ENCODE peak calls at places on chromosome 1, in seven cellular contexts. One of them, this sample, is unnamed.

GRCh38 chr1:14605945-14606344 is 7.5 kb downstream of the KAZN start:
- DNase-seq in left ventricle myocardium inferior: no peak
- DNase-seq in fibroblast of the aortic adventitia: no peak
- DNase-seq in lower lobe of right lung: no peak
- DNase-seq in B cell: no peak
- DNase-seq in breast epithelium: no peak
- DNase-seq in brain microvascular endothelial cell: no peak
- DNase-seq in this sample: no peak

GRCh38 chr1:40622936-40623629 is 42.4 kb downstream of the RIMS3 start:
- DNase-seq in lower lobe of right lung: no peak
- DNase-seq in B cell: no peak
- DNase-seq in fibroblast of the aortic adventitia: no peak
- DNase-seq in left ventricle myocardium inferior: no peak
- DNase-seq in breast epithelium: no peak
- DNase-seq in brain microvascular endothelial cell: no peak
- DNase-seq in this sample: no peak

GRCh38 chr1:160778976-160779375 is 17.0 kb upstream of the LY9 start:
- DNase-seq in brain microvascular endothelial cell: no peak
- DNase-seq in breast epithelium: no peak
- DNase-seq in lower lobe of right lung: no peak
- DNase-seq in fibroblast of the aortic adventitia: no peak
- DNase-seq in left ventricle myocardium inferior: no peak
- DNase-seq in B cell: no peak
- DNase-seq in this sample: no peak

GRCh38 chr1:19064906-19065450 is 108.5 kb upstream of the IFFO2 start:
- DNase-seq in lower lobe of right lung: no peak
- DNase-seq in B cell: no peak
- DNase-seq in fibroblast of the aortic adventitia: no peak
- DNase-seq in left ventricle myocardium inferior: no peak
- DNase-seq in brain microvascular endothelial cell: no peak
- DNase-seq in breast epithelium: no peak
- DNase-seq in this sample: no peak

GRCh38 chr1:92910081-92910480 is 51.2 kb downstream of the DIPK1A start:
- DNase-seq in breast epithelium: no peak
- DNase-seq in fibroblast of the aortic adventitia: peak
- DNase-seq in lower lobe of right lung: no peak
- DNase-seq in B cell: no peak
- DNase-seq in brain microvascular endothelial cell: no peak
- DNase-seq in left ventricle myocardium inferior: no peak
- DNase-seq in this sample: no peak

GRCh38 chr1:34166191-34167090 is 1.4 kb upstream of the CSMD2 start:
- DNase-seq in B cell: no peak
- DNase-seq in brain microvascular endothelial cell: no peak
- DNase-seq in fibroblast of the aortic adventitia: no peak
- DNase-seq in breast epithelium: no peak
- DNase-seq in left ventricle myocardium inferior: no peak
- DNase-seq in lower lobe of right lung: no peak
- DNase-seq in this sample: no peak

GRCh38 chr1:230127105-230128054 is 60.3 kb downstream of the GALNT2 start:
- DNase-seq in B cell: peak
- DNase-seq in fibroblast of the aortic adventitia: no peak
- DNase-seq in left ventricle myocardium inferior: no peak
- DNase-seq in breast epithelium: no peak
- DNase-seq in brain microvascular endothelial cell: no peak
- DNase-seq in lower lobe of right lung: peak
- DNase-seq in this sample: no peak

GRCh38 chr1:155008015-155008941 is 5.7 kb downstream of the ZBTB7B start:
- DNase-seq in fibroblast of the aortic adventitia: no peak
- DNase-seq in breast epithelium: peak
- DNase-seq in lower lobe of right lung: no peak
- DNase-seq in brain microvascular endothelial cell: no peak
- DNase-seq in left ventricle myocardium inferior: peak
- DNase-seq in B cell: no peak
- DNase-seq in this sample: no peak

GRCh38 chr1:104120488-104120887 is 370.8 kb downstream of the AMY1C start:
- DNase-seq in lower lobe of right lung: no peak
- DNase-seq in fibroblast of the aortic adventitia: no peak
- DNase-seq in B cell: no peak
- DNase-seq in breast epithelium: no peak
- DNase-seq in left ventricle myocardium inferior: no peak
- DNase-seq in brain microvascular endothelial cell: no peak
- DNase-seq in this sample: no peak
- TF ChIP-seq CTCF in lower lobe of right lung: no peak
- TF ChIP-seq CTCF in fibroblast of the aortic adventitia: no peak
- TF ChIP-seq CTCF in B cell: no peak
- TF ChIP-seq CTCF in breast epithelium: no peak
- TF ChIP-seq CTCF in left ventricle myocardium inferior: no peak
- TF ChIP-seq CTCF in brain microvascular endothelial cell: no peak
- TF ChIP-seq CTCF in this sample: no peak

GRCh38 chr1:3529099-3529729 is 74.7 kb downstream of the ARHGEF16 start:
- DNase-seq in breast epithelium: peak
- DNase-seq in left ventricle myocardium inferior: peak
- DNase-seq in lower lobe of right lung: no peak
- DNase-seq in B cell: no peak
- DNase-seq in fibroblast of the aortic adventitia: no peak
- DNase-seq in brain microvascular endothelial cell: no peak
- DNase-seq in this sample: no peak

GRCh38 chr1:3531928-3532327 is 77.5 kb downstream of the ARHGEF16 start:
- DNase-seq in breast epithelium: no peak
- DNase-seq in brain microvascular endothelial cell: no peak
- DNase-seq in left ventricle myocardium inferior: peak
- DNase-seq in B cell: no peak
- DNase-seq in fibroblast of the aortic adventitia: no peak
- DNase-seq in lower lobe of right lung: no peak
- DNase-seq in this sample: no peak

GRCh38 chr1:3530931-3531818 is 76.7 kb downstream of the ARHGEF16 start:
- DNase-seq in lower lobe of right lung: peak
- DNase-seq in left ventricle myocardium inferior: peak
- DNase-seq in brain microvascular endothelial cell: peak
- DNase-seq in breast epithelium: peak
- DNase-seq in fibroblast of the aortic adventitia: peak
- DNase-seq in B cell: peak
- DNase-seq in this sample: peak

GRCh38 chr1:3527774-3528173 is 73.3 kb downstream of the ARHGEF16 start:
- DNase-seq in brain microvascular endothelial cell: no peak
- DNase-seq in left ventricle myocardium inferior: no peak
- DNase-seq in B cell: no peak
- DNase-seq in breast epithelium: no peak
- DNase-seq in lower lobe of right lung: no peak
- DNase-seq in fibroblast of the aortic adventitia: no peak
- DNase-seq in this sample: no peak

GRCh38 chr1:3530086-3530930 is 75.8 kb downstream of the ARHGEF16 start:
- DNase-seq in fibroblast of the aortic adventitia: peak
- DNase-seq in brain microvascular endothelial cell: no peak
- DNase-seq in left ventricle myocardium inferior: no peak
- DNase-seq in lower lobe of right lung: no peak
- DNase-seq in B cell: no peak
- DNase-seq in breast epithelium: no peak
- DNase-seq in this sample: peak
- TF ChIP-seq CTCF in fibroblast of the aortic adventitia: peak
- TF ChIP-seq CTCF in brain microvascular endothelial cell: peak
- TF ChIP-seq CTCF in left ventricle myocardium inferior: no peak
- TF ChIP-seq CTCF in lower lobe of right lung: peak
- TF ChIP-seq CTCF in B cell: no peak
- TF ChIP-seq CTCF in breast epithelium: peak
- TF ChIP-seq CTCF in this sample: no peak

DNA sequence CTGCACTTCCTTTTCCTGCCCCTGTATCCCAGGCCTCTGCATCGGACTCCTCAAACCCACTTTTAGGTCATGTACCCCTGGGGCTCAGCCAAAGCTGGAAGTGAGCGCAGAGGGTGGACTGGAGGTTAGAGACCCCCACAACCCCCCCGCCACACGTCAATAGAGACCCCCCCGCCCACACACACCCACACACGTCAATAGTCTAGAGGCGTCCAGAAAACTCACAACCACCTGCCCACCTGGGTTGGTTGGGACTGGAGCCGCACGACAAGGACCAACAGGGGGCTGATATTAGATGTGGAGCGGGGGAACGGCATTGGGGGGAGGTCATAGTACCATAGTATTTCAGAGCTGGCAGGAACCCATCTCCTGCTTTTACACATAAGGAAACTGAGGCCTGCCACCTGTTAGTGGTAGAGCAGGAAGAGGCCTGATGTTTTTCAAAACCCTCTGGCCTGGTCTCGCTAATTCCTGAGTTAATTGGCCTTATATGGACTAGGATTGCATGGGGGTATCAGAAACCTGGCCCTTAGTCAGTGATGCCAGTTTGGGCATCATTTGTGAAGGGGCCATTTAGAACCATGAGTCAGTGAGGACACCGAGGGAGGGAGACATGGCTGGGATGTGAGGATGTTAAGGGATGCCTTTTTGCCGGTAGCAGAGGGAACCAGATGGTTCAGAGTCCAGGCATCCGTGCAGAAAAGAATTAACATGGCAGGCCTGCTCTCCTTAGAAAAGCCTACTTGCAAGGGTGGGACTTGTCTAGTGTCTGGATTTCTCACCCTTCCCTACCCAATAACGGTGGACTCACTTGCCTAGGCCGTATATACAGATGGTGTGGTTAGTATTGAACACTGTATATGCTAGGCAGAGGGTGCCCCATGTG is 1.1 kb downstream of the NENF start:
- DNase-seq in left ventricle myocardium inferior: no peak
- DNase-seq in breast epithelium: peak
- DNase-seq in B cell: no peak
- DNase-seq in brain microvascular endothelial cell: no peak
- DNase-seq in fibroblast of the aortic adventitia: no peak
- DNase-seq in lower lobe of right lung: no peak
- DNase-seq in this sample: no peak
- TF ChIP-seq CTCF in left ventricle myocardium inferior: no peak
- TF ChIP-seq CTCF in breast epithelium: no peak
- TF ChIP-seq CTCF in B cell: no peak
- TF ChIP-seq CTCF in brain microvascular endothelial cell: no peak
- TF ChIP-seq CTCF in fibroblast of the aortic adventitia: no peak
- TF ChIP-seq CTCF in lower lobe of right lung: no peak
- TF ChIP-seq CTCF in this sample: no peak

DNA sequence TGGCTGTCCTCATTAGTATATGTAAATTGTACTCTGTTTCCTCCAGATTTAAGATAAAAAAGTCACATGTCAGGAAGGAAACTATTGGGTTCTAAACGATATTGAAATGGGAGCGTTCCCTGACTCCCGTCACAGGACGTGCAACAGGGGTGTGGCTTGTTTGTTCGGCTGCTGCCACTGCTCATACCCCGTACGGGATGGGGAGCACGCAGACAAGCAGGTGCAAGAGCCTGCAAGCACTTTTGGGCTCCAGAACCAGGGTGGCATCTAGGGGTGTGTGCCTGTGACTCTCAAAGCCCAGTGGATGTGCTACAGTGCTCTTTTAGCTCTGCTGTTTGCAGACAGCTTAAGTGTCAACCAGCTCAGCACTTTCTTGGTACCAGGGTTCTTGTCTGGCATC is 6.1 kb upstream of the PAPPA2 start:
- DNase-seq in fibroblast of the aortic adventitia: no peak
- DNase-seq in brain microvascular endothelial cell: no peak
- DNase-seq in breast epithelium: no peak
- DNase-seq in left ventricle myocardium inferior: no peak
- DNase-seq in B cell: no peak
- DNase-seq in lower lobe of right lung: no peak
- DNase-seq in this sample: no peak
- TF ChIP-seq CTCF in fibroblast of the aortic adventitia: no peak
- TF ChIP-seq CTCF in brain microvascular endothelial cell: no peak
- TF ChIP-seq CTCF in breast epithelium: no peak
- TF ChIP-seq CTCF in left ventricle myocardium inferior: no peak
- TF ChIP-seq CTCF in B cell: no peak
- TF ChIP-seq CTCF in lower lobe of right lung: no peak
- TF ChIP-seq CTCF in this sample: no peak

DNA sequence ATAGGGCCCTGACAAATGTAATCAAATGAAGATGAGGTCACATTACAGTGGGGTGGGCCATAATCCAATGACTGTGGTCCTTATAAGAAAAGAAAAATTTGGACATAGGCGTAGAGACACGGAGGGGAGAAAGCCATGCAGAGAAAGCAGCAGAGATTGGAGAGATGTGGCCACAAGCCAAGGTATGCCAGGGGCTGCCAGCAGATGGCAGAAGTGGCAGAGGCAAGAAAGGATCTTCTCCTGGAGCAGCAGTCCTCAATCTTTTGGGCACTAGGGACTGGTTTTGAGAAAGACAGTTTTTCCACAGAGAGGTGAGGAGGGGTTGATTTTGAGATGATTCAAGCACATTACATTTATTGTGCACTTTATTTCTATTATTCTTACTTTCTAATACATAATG is 355.1 kb downstream of the NPHP4 start:
- DNase-seq in fibroblast of the aortic adventitia: no peak
- DNase-seq in lower lobe of right lung: no peak
- DNase-seq in brain microvascular endothelial cell: no peak
- DNase-seq in B cell: no peak
- DNase-seq in left ventricle myocardium inferior: no peak
- DNase-seq in breast epithelium: no peak
- DNase-seq in this sample: no peak
- TF ChIP-seq CTCF in fibroblast of the aortic adventitia: peak
- TF ChIP-seq CTCF in lower lobe of right lung: peak
- TF ChIP-seq CTCF in brain microvascular endothelial cell: peak
- TF ChIP-seq CTCF in B cell: no peak
- TF ChIP-seq CTCF in left ventricle myocardium inferior: peak
- TF ChIP-seq CTCF in breast epithelium: no peak
- TF ChIP-seq CTCF in this sample: peak

This sample was measured in progenitor cell of endocrine pancreas.